ENCODE peak calls at places on chromosome 9, in four cellular contexts. R is cardiac fibroblast, C is heart left ventricle, V is WERI-Rb-1. Y is an unnamed sample.

GRCh38 chr9:73866451-73866850 is 630.7 kb upstream of the RORB start:
- DNase-seq in C (no peak), V (no peak), R (no peak), Y (no peak)

GRCh38 chr9:36218411-36218901 is 27.7 kb downstream of the CLTA start:
- DNase-seq in V (no peak), C (no peak), R (no peak), Y (no peak)

GRCh38 chr9:10252174-10252573 is 360.6 kb downstream of the PTPRD start:
- DNase-seq in V (no peak), R (peak), C (peak), Y (no peak)

GRCh38 chr9:107711528-107711927 is 222.0 kb upstream of the KLF4 start:
- DNase-seq in V (no peak), C (no peak), R (peak), Y (peak)

GRCh38 chr9:16179566-16179965 is 626.7 kb downstream of the CCDC171 start:
- DNase-seq in V (no peak), R (no peak), C (no peak), Y (no peak)

GRCh38 chr9:18390393-18390792 is 83.6 kb upstream of the ADAMTSL1 start:
- DNase-seq in R (peak), C (no peak), V (no peak), Y (peak)

GRCh38 chr9:137434498-137435380 is 6.4 kb downstream of the ENTPD8 start:
- DNase-seq in V (no peak), C (no peak), R (no peak), Y (no peak)

GRCh38 chr9:699396-699795 is 142.1 kb upstream of the DMRT1 start:
- DNase-seq in V (no peak), C (no peak), R (no peak), Y (no peak)

GRCh38 chr9:7844283-7844682 is 44.7 kb upstream of the DMAC1 start:
- DNase-seq in R (peak), V (peak), C (no peak), Y (peak)

GRCh38 chr9:123380852-123381705 is 25.1 kb downstream of the CRB2 start:
- DNase-seq in V (no peak), C (no peak), R (no peak), Y (no peak)

GRCh38 chr9:14395300-14396082 is 81.5 kb upstream of the NFIB start:
- DNase-seq in C (peak), R (no peak), V (no peak), Y (no peak)

GRCh38 chr9:26950521-26950920 is 3.5 kb upstream of the PLAA start:
- DNase-seq in V (no peak), C (no peak), R (no peak), Y (no peak)

GRCh38 chr9:38009035-38009501 is 60.0 kb downstream of the SHB start:
- DNase-seq in C (no peak), V (no peak), R (no peak), Y (no peak)

GRCh38 chr9:134959126-134959970 is 41.6 kb upstream of the FCN1 start:
- DNase-seq in V (peak), C (peak), R (no peak), Y (no peak)

GRCh38 chr9:105413486-105414068 is 34.3 kb upstream of the FSD1L start:
- DNase-seq in R (peak), C (no peak), V (peak), Y (peak)

GRCh38 chr9:130128251-130128650 is 44.0 kb upstream of the NCS1 start:
- DNase-seq in C (no peak), R (no peak), V (no peak), Y (no peak)

GRCh38 chr9:68685770-68686169 is 19.3 kb upstream of the PIP5K1B start:
- DNase-seq in V (peak), C (no peak), R (no peak), Y (no peak)

GRCh38 chr9:71004196-71004595 is 117.2 kb downstream of the TRPM3 start:
- DNase-seq in C (no peak), V (no peak), R (no peak), Y (no peak)

GRCh38 chr9:109002141-109002540 is 11.2 kb downstream of the CTNNAL1 start:
- DNase-seq in C (no peak), V (no peak), R (no peak), Y (no peak)

GRCh38 chr9:82223442-82223841 is 234.9 kb downstream of the SPATA31D1 start:
- DNase-seq in R (peak), C (no peak), V (no peak), Y (peak)

GRCh38 chr9:105357937-105358336 is 89.9 kb upstream of the FSD1L start:
- DNase-seq in V (no peak), R (no peak), C (no peak), Y (no peak)

GRCh38 chr9:126319651-126320050 is 7.0 kb upstream of the MVB12B start:
- DNase-seq in C (no peak), V (no peak), R (no peak), Y (no peak)

GRCh38 chr9:14262836-14263235 is 51.1 kb downstream of the NFIB start:
- DNase-seq in R (no peak), C (no peak), V (no peak), Y (no peak)

GRCh38 chr9:24594234-24594850 is 48.6 kb upstream of the IZUMO3 start:
- DNase-seq in V (no peak), C (no peak), R (no peak), Y (no peak)

GRCh38 chr9:120899490-120900037 is 22.6 kb upstream of the PHF19 start:
- DNase-seq in C (no peak), R (no peak), V (no peak), Y (no peak)
- H3K4me3 ChIP-seq in C (no peak), R (no peak), V (no peak), Y (no peak)

DNA sequence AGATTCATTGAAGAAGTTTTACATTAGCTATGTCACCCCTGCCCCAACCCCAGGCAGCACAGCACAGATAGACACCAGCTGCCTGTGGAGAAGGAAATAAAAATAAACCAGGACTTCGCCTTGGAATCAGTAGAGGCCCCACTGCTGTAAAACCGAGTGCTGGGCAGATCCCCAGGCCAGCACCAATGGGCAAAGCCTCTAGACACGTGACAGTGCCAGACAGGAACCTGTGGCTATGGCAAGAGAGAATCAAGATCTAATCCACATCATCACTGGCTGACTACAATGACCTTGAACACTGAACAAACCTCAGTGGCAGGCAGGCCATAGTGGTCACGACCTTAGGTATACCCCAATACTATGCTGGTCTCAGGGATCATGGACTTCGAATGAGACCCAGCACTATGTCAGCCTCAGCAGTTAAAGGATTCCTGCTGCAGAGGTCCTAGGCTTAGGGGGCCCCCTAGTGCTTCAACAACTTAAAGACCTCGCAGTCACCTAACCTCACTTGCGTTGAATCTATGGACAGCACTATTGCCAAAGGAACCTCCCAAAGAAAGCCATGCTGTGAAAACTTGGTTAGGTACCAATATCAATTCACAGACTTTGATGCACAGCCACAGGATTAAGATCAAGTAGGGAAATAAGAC is 2118.6 kb upstream of the C9orf72 start:
- DNase-seq in V (peak), C (no peak), R (peak), Y (peak)
- TF ChIP-seq CTCF in V (peak), C (no peak), R (peak), Y (peak)

DNA sequence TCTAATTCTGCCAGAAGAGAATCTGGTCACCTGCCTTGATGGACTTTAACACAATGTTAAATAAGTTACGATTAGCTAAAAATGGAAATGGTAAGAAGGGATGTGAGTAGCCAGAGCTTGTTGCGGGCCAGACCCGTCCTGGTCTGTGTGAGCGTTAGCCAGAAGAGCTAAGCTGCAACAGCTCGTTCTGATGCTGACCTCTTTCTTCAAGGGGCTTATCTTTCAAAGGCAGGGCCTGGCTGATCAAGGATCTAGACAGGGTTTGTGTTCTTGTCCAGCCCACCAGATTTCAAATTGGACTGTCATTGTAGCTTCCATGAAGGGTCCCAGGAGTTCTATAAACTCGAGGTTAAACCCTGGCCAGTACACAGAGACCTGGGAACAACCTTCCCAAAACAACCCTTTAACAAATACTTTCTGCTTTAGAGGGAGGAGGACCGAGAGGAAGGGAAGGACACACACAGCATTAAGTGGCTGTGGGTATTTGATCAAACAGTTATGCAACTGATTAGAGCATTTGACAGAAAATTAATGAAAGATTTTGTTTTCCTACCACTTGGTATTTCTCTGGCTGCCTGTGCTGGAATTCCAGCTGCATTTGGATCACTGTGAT is 153.0 kb upstream of the TUT7 start:
- DNase-seq in V (no peak), C (no peak), R (no peak), Y (peak)
- H3K4me3 ChIP-seq in V (no peak), C (no peak), R (no peak), Y (no peak)

GRCh38 chr9:3903906-3904305 is 378.1 kb upstream of the RFX3 start:
- DNase-seq in V (no peak), R (no peak), C (no peak), Y (no peak)

GRCh38 chr9:3908731-3909130 is 382.9 kb upstream of the RFX3 start:
- DNase-seq in R (peak), C (no peak), V (no peak), Y (peak)

GRCh38 chr9:3909966-3910650 is 384.3 kb upstream of the RFX3 start:
- DNase-seq in R (no peak), C (no peak), V (no peak), Y (no peak)

GRCh38 chr9:3903273-3903672 is 377.5 kb upstream of the RFX3 start:
- DNase-seq in C (no peak), V (no peak), R (no peak), Y (no peak)

DNA sequence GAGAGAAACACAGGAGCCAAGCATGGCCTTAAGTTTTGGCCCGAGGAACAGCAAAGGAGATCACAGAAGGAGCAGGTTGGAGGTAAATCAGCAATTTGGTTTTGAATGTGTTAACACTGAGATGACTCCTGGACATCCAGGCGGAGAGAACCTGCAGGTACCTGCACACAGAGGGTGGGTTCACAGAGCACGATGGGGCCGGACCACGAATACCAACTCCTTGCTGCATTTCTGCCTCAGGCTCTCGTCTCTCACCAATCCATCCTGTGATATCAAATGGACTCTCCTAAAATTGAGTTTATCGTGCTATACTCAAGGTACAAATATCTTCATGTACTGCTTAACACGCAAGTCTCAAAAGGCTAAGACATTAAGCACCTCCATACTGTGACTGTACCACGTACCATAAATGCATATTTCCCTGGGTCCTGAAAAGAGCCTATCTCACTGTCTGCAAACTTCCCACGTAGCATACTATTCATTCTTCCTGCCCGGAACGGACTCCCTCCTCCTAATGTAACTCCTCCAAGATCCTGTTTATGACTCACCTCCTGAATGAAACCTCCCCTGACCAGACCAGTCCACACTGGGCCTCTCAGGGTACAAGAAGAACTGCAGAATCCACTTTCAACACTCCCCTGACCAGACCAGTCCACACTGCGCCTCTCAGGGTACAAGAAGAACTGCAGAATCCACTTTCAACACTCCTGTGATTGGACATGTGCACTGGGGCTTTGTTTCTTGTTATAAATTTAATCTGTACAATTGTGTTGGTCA is 380.8 kb upstream of the RFX3 start:
- DNase-seq in V (peak), C (no peak), R (peak), Y (peak)
- TF ChIP-seq CTCF in V (no peak), C (no peak), R (peak), Y (peak)

GRCh38 chr9:120711841-120712538 is 2.3 kb downstream of the MEGF9 start:
- DNase-seq in C (no peak), V (no peak), R (no peak), Y (peak)

GRCh38 chr9:120708526-120709224 is 5.6 kb downstream of the MEGF9 start:
- DNase-seq in V (no peak), R (peak), C (no peak), Y (peak)

GRCh38 chr9:120711354-120711753 is 2.9 kb downstream of the MEGF9 start:
- DNase-seq in C (no peak), R (no peak), V (no peak), Y (peak)

GRCh38 chr9:120712539-120713031 is 1.7 kb downstream of the MEGF9 start:
- DNase-seq in R (no peak), C (no peak), V (no peak), Y (no peak)

GRCh38 chr9:120710110-120710981 is 3.9 kb downstream of the MEGF9 start:
- DNase-seq in R (peak), V (no peak), C (no peak), Y (peak)
- H3K4me3 ChIP-seq in R (peak), V (no peak), C (peak), Y (peak)

GRCh38 chr9:127887792-127888191 is 10.3 kb upstream of the AK1 start:
- DNase-seq in R (no peak), V (no peak), C (no peak), Y (no peak)
- TF ChIP-seq CTCF in R (peak), V (peak), C (no peak), Y (peak)

GRCh38 chr9:136133191-136133958 is 14.7 kb upstream of the TMEM250 start:
- DNase-seq in R (peak), C (no peak), V (peak), Y (no peak)
- H3K4me3 ChIP-seq in R (peak), C (peak), V (peak), Y (peak)

GRCh38 chr9:131420913-131421312 is 27.0 kb downstream of the PRRC2B start:
- DNase-seq in C (no peak), V (no peak), R (peak), Y (peak)
- TF ChIP-seq CTCF in C (no peak), V (no peak), R (peak), Y (peak)

GRCh38 chr9:98958271-98958989 is 14.7 kb downstream of the COL15A1 start:
- DNase-seq in V (no peak), C (no peak), R (peak), Y (peak)
- H3K4me3 ChIP-seq in V (no peak), C (peak), R (no peak), Y (no peak)

GRCh38 chr9:93592389-93593021 is 16.1 kb downstream of the PHF2 start:
- DNase-seq in R (peak), C (no peak), V (peak), Y (peak)
- TF ChIP-seq CTCF in R (peak), C (no peak), V (peak), Y (peak)